ENCODE peak calls at places on chromosomes 16 and 17, in ten cellular contexts. F, W, K, Z, O, B, Q, H, U and I are unnamed samples.
A peak's percentile ranks its signal among the peaks of the same experiment; 100 is the strongest.

GRCh38 chr17:49809056-49809455 is 20.6 kb downstream of the KAT7 start:
- DNase-seq in K (no peak), B (no peak), W (no peak), O (no peak), Q (peak; percentile 31), Z (no peak), H (no peak), F (no peak), U (no peak), I (no peak)

GRCh38 chr16:31402687-31403086 is 9.6 kb downstream of the ITGAD start:
- DNase-seq in Q (peak; percentile 43), F (peak; percentile 32), Z (no peak), K (no peak), O (no peak), H (peak; percentile 13), U (no peak), B (no peak), W (no peak), I (no peak)

GRCh38 chr16:12256880-12257279 is 280.3 kb downstream of the SNX29 start:
- DNase-seq in Q (no peak), F (no peak), U (no peak), O (no peak), Z (no peak), W (no peak), B (no peak), H (no peak), K (no peak), I (no peak)

GRCh38 chr17:32490101-32490482 is 3.3 kb downstream of the CDK5R1 start:
- DNase-seq in K (peak; percentile 44), Z (no peak), U (no peak), Q (no peak), F (no peak), B (no peak), W (no peak), O (no peak), H (no peak), I (no peak)

GRCh38 chr17:7610641-7611040 is 4.1 kb downstream of the FXR2 start:
- DNase-seq in O (no peak), Z (no peak), W (no peak), H (no peak), B (no peak), U (no peak), F (no peak), K (no peak), Q (no peak), I (no peak)

GRCh38 chr17:30344283-30345088 is 10.6 kb upstream of the TMIGD1 start:
- DNase-seq in Q (peak; percentile 73), B (peak; percentile 71), H (peak; percentile 97), W (peak; percentile 85), O (peak; percentile 48), Z (peak; percentile 72), U (peak; percentile 13), F (peak; percentile 32), K (peak; percentile 72), I (no peak)

GRCh38 chr17:8117980-8118768 is at the start of gene ALOXE3:
- DNase-seq in W (peak; percentile 82), Q (peak; percentile 90), K (no peak), Z (peak; percentile 55), O (peak; percentile 73), H (peak; percentile 47), F (peak; percentile 95), U (peak; percentile 43), B (peak; percentile 58), I (no peak)

GRCh38 chr16:35510701-35511100 is 2051.3 kb downstream of the TP53TG3F start:
- DNase-seq in B (no peak), H (no peak), O (no peak), U (no peak), F (no peak), Q (no peak), W (no peak), Z (no peak), K (no peak), I (no peak)

GRCh38 chr17:73940511-73940910 is 263.0 kb upstream of the RPL38 start:
- DNase-seq in Q (no peak), U (no peak), K (no peak), O (no peak), Z (no peak), H (no peak), W (no peak), B (no peak), F (no peak), I (no peak)

GRCh38 chr17:79837888-79838540 is 1.2 kb downstream of the CBX4 start:
- DNase-seq in U (peak; percentile 54), Z (peak; percentile 33), O (no peak), W (no peak), H (no peak), F (no peak), Q (no peak), B (no peak), K (no peak), I (no peak)

GRCh38 chr16:89815639-89816348 is 653 bp downstream of the FANCA start:
- DNase-seq in Z (no peak), O (no peak), K (no peak), U (no peak), F (no peak), B (no peak), H (no peak), Q (peak; percentile 15), W (peak; percentile 38), I (no peak)

GRCh38 chr16:50731130-50731988 is 10.5 kb upstream of the CYLD start:
- DNase-seq in B (no peak), Z (no peak), K (no peak), Q (no peak), H (peak; percentile 26), W (no peak), F (no peak), U (no peak), O (no peak), I (no peak)

GRCh38 chr16:83200005-83200779 is 573.4 kb downstream of the CDH13 start:
- DNase-seq in O (no peak), U (peak; percentile 61), K (no peak), H (peak; percentile 8), Q (peak; percentile 19), W (peak; percentile 16), Z (no peak), F (peak; percentile 90), B (no peak), I (no peak)

GRCh38 chr17:60036796-60037677 is 41.7 kb downstream of the HEATR6 start:
- DNase-seq in B (peak; percentile 80), H (peak; percentile 80), O (peak; percentile 37), Q (peak; percentile 88), F (peak; percentile 75), K (peak; percentile 83), U (peak; percentile 59), Z (peak; percentile 73), W (peak; percentile 84), I (peak; percentile 63)

GRCh38 chr16:86133847-86134375 is 234.9 kb downstream of the IRF8 start:
- DNase-seq in U (no peak), B (no peak), K (no peak), O (no peak), H (no peak), Z (no peak), Q (no peak), W (no peak), F (no peak), I (no peak)

GRCh38 chr17:39099686-39100293 is 51.6 kb downstream of the PLXDC1 start:
- DNase-seq in Q (no peak), U (no peak), O (no peak), H (peak; percentile 93), F (no peak), B (no peak), W (no peak), Z (peak; percentile 26), K (no peak), I (no peak)

DNA sequence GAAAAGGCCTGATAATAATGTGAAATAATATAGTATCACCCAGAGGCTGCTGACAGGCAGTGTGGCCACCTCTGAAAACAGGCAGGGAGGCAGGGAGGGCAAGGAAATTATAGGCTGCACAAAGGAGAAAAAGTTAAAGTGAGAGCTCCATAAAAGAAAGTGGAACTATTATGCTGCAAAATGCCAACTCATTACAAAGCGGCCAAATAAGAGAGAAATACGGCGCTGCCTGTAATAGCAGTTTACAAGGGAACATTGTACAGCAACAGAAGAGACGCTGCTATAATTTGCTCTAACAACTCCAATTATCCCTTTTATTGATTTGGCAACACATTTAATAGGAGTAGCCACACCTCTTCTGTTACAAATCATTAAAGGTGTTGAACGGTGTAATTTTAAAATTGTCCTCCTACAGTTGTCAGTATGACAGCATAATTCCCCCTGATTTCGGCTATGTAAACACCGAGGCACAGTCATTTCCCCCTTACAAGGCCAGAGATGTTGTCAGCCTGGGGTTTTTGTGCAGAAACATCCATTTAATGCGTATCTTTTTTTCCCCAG is 120.3 kb downstream of the MRM1 start:
- DNase-seq in Q (no peak), H (no peak), Z (no peak), U (no peak), B (no peak), O (no peak), F (no peak), W (no peak), K (no peak), I (no peak)
- H3K4me3 ChIP-seq in Q (peak overlapping the region; percentile 58), H (peak overlapping the region; percentile 17), Z (peak overlapping the region; percentile 30), U (no peak overlapping the region), B (peak overlapping the region; percentile 50), O (peak overlapping the region; percentile 41), F (no peak overlapping the region), W (peak overlapping the region; percentile 33), K (peak overlapping the region; percentile 51), I (peak overlapping the region; percentile 73)

GRCh38 chr17:61903251-61903650 is 24.5 kb downstream of the INTS2 start:
- DNase-seq in H (no peak), W (no peak), K (no peak), Q (no peak), F (no peak), B (no peak), U (no peak), O (no peak), Z (no peak), I (no peak)
- H3K27ac ChIP-seq in H (no peak overlapping the region), W (no peak overlapping the region), K (no peak overlapping the region), Q (no peak overlapping the region), F (no peak overlapping the region), B (no peak overlapping the region), U (no peak overlapping the region), O (no peak overlapping the region), Z (no peak overlapping the region), I (no peak overlapping the region)

GRCh38 chr16:19804538-19805323 is 79.9 kb downstream of the GPRC5B start:
- DNase-seq in W (no peak), F (peak; percentile 46), O (peak; percentile 68), K (no peak), Q (peak; percentile 82), H (peak; percentile 46), B (peak; percentile 77), Z (peak; percentile 41), U (peak; percentile 55), I (no peak)
- H3K4me3 ChIP-seq in W (no peak overlapping the region), F (no peak overlapping the region), O (no peak overlapping the region), K (no peak overlapping the region), Q (no peak overlapping the region), H (no peak overlapping the region), B (no peak overlapping the region), Z (no peak overlapping the region), U (no peak overlapping the region), I (peak overlapping the region; percentile 23)

DNA sequence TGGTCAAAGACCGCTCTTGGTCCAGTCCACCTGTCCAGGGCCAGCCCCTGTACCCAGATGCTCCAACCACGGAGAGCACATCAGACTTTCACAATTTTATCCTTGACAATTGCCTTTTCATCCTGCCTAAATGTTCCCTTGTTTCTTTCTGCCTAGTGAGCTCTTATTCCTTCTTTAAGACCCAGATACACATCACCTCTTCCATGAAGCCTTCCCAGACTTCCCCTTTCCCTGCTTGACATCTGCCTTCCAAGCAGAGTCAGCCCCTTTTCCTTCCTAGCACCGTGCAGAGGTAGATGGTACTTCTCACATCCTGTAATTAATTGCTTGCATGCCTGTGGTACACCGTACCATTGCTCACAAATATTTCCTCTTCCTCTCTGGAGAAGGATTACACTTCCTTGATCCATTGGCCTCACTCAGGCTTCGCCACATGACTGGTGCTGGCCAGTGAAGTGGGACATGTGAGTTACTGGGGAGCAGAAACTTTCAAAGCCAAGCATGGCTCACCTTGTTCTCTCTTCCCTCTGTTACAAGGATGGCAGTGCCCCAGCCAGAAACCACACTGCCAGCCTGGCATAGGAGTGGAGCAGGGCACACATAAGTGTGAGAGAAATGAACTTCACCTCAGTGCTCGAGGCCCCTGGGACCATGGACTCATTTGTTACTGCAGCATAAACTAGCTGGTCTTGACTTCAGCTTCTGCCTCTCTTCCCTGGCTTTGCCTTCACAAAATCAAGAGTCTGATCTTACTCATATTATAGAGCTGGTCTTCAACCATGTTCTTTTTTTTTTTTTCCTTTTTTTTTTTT is 44.0 kb downstream of the SOST start:
- DNase-seq in U (no peak), Q (peak; percentile 60), O (peak; percentile 35), W (no peak), B (no peak), Z (no peak), K (no peak), H (no peak), F (peak; percentile 84), I (no peak)
- H3K27ac ChIP-seq in U (no peak overlapping the region), Q (no peak overlapping the region), O (no peak overlapping the region), W (peak overlapping the region; percentile 76), B (no peak overlapping the region), Z (no peak overlapping the region), K (no peak overlapping the region), H (no peak overlapping the region), F (no peak overlapping the region), I (no peak overlapping the region)